ENCODE peak calls at places on chromosome 17, in seven cellular contexts. Y is midbrain, Z is AG20443, U is tibial artery, C is lung microvascular endothelial cell, L is stomach, R is AG10803. W is an unnamed sample.

GRCh38 chr17:49447603-49448325 is 33.1 kb upstream of the PHB1 start:
- DNase-seq in Y (no peak), Z (no peak), U (no peak), C (no peak), L (no peak), R (peak), W (no peak)

GRCh38 chr17:79849953-79850352 is 10.7 kb upstream of the CBX4 start:
- DNase-seq in Y (no peak), Z (no peak), U (no peak), C (no peak), L (no peak), R (no peak), W (no peak)

GRCh38 chr17:309361-309888 is 43.2 kb downstream of the RPH3AL start:
- DNase-seq in Y (no peak), Z (no peak), U (no peak), C (peak), L (no peak), R (no peak), W (no peak)

GRCh38 chr17:80025796-80026195 is 9.9 kb downstream of the TBC1D16 start:
- DNase-seq in Y (no peak), Z (no peak), U (no peak), C (no peak), L (no peak), R (no peak), W (no peak)

GRCh38 chr17:79202476-79202875 is 127.9 kb downstream of the ENGASE start:
- DNase-seq in Y (no peak), Z (no peak), U (no peak), C (no peak), L (no peak), R (no peak), W (no peak)

GRCh38 chr17:4536259-4536741 is 18.9 kb downstream of the MYBBP1A start:
- DNase-seq in Y (peak), Z (peak), U (no peak), C (no peak), L (no peak), R (no peak), W (no peak)

GRCh38 chr17:80795090-80795609 is 196.5 kb upstream of the CHMP6 start:
- DNase-seq in Y (no peak), Z (no peak), U (no peak), C (no peak), L (no peak), R (no peak), W (no peak)

GRCh38 chr17:22669721-22670120 is 977.4 kb downstream of the KCNJ18 start:
- DNase-seq in Y (no peak), Z (no peak), U (no peak), C (no peak), L (no peak), R (no peak), W (no peak)

GRCh38 chr17:28372203-28372944 is 880 bp downstream of the SARM1 start:
- DNase-seq in Y (no peak), Z (peak), U (no peak), C (peak), L (no peak), R (peak), W (no peak)

GRCh38 chr17:45895969-45896793 is 1.8 kb downstream of the MAPT start:
- DNase-seq in Y (no peak), Z (no peak), U (no peak), C (no peak), L (no peak), R (no peak), W (no peak)

GRCh38 chr17:28777178-28777577 is 33.4 kb downstream of the TRAF4 start:
- DNase-seq in Y (no peak), Z (no peak), U (no peak), C (no peak), L (no peak), R (no peak), W (no peak)

GRCh38 chr17:4710693-4711634 is 532 bp downstream of the ARRB2 start:
- DNase-seq in Y (no peak), Z (no peak), U (no peak), C (no peak), L (peak), R (no peak), W (no peak)

GRCh38 chr17:39069114-39069756 is 82.2 kb downstream of the PLXDC1 start:
- DNase-seq in Y (peak), Z (peak), U (no peak), C (peak), L (no peak), R (peak), W (no peak)

GRCh38 chr17:57726213-57726612 is 18.9 kb downstream of the CCDC182 start:
- DNase-seq in Y (no peak), Z (no peak), U (no peak), C (no peak), L (no peak), R (no peak), W (no peak)

GRCh38 chr17:74970395-74970794 is 2.2 kb downstream of the HID1 start:
- DNase-seq in Y (no peak), Z (no peak), U (no peak), C (no peak), L (no peak), R (no peak), W (no peak)

GRCh38 chr17:49252148-49252682 is 21.6 kb upstream of the PHOSPHO1 start:
- DNase-seq in Y (no peak), Z (peak), U (no peak), C (peak), L (no peak), R (peak), W (no peak)

GRCh38 chr17:79018045-79018695 is 5.8 kb upstream of the C1QTNF1 start:
- DNase-seq in Y (no peak), Z (no peak), U (no peak), C (no peak), L (no peak), R (peak), W (no peak)

GRCh38 chr17:65712383-65713267 is 151.2 kb upstream of the AXIN2 start:
- DNase-seq in Y (no peak), Z (no peak), U (no peak), C (no peak), L (no peak), R (no peak), W (no peak)

GRCh38 chr17:79854080-79854861 is 15.0 kb upstream of the CBX4 start:
- DNase-seq in Y (no peak), Z (no peak), U (no peak), C (no peak), L (no peak), R (no peak), W (no peak)

GRCh38 chr17:78192616-78193015 is 5.5 kb downstream of the AFMID start:
- DNase-seq in Y (no peak), Z (no peak), U (no peak), C (no peak), L (no peak), R (no peak), W (no peak)

GRCh38 chr17:71741836-71742235 is 379.0 kb upstream of the SOX9 start:
- DNase-seq in Y (no peak), Z (no peak), U (no peak), C (no peak), L (no peak), R (no peak), W (no peak)

GRCh38 chr17:46195939-46196338 is 2.7 kb upstream of the KANSL1 start:
- DNase-seq in Y (no peak), Z (no peak), U (no peak), C (peak), L (no peak), R (no peak), W (no peak)

GRCh38 chr17:17681744-17682292 is 560 bp downstream of the RAI1 start:
- DNase-seq in Y (no peak), Z (no peak), U (no peak), C (peak), L (no peak), R (no peak), W (no peak)

GRCh38 chr17:29616300-29617048 is 6.2 kb downstream of the CORO6 start:
- DNase-seq in Y (no peak), Z (no peak), U (no peak), C (no peak), L (no peak), R (no peak), W (no peak)

GRCh38 chr17:31431795-31432658 is 40.6 kb downstream of the RAB11FIP4 start:
- DNase-seq in Y (no peak), Z (no peak), U (no peak), C (no peak), L (no peak), R (no peak), W (no peak)

GRCh38 chr17:11935734-11936406 is 61.4 kb downstream of the ZNF18 start:
- DNase-seq in Y (peak), Z (peak), U (no peak), C (peak), L (no peak), R (peak), W (no peak)

GRCh38 chr17:47895254-47895855 is 681 bp upstream of the SP2 start:
- DNase-seq in Y (peak), Z (peak), U (peak), C (peak), L (peak), R (no peak), W (no peak)

GRCh38 chr17:48310748-48311213 is 119.2 kb downstream of the SKAP1 start:
- DNase-seq in Y (no peak), Z (no peak), U (no peak), C (no peak), L (no peak), R (no peak), W (no peak)